ENCODE peak calls at places on chromosome 17, in eight cellular contexts. B is BE2C, I is HFF-Myc, F is H7, K is testis, T is aorta, J is left ventricle myocardium inferior, W is transverse colon. Y is an unnamed sample.

GRCh38 chr17:40542562-40543411 is 22.5 kb downstream of the CCR7 start:
- DNase-seq in K (peak; percentile 92), B (no peak), F (peak; percentile 53), J (peak; percentile 83), W (peak; percentile 73), T (peak; percentile 91), I (no peak), Y (peak; percentile 50)

GRCh38 chr17:70804161-70804560 is 634.8 kb downstream of the KCNJ2 start:
- DNase-seq in T (no peak), I (no peak), B (no peak), J (no peak), K (no peak), W (no peak), F (no peak), Y (peak; percentile 28)

GRCh38 chr17:82236142-82236971 is 7.5 kb downstream of the SLC16A3 start:
- DNase-seq in J (peak; percentile 67), B (peak; percentile 86), F (peak; percentile 96), T (peak; percentile 89), W (peak; percentile 80), I (no peak), K (peak; percentile 70), Y (peak; percentile 96)

GRCh38 chr17:73901661-73902415 is 257.6 kb upstream of the SDK2 start:
- DNase-seq in J (peak; percentile 57), T (no peak), K (peak; percentile 33), I (no peak), W (peak; percentile 72), B (peak; percentile 78), F (peak; percentile 87), Y (peak; percentile 25)

GRCh38 chr17:66446419-66446818 is 144.0 kb downstream of the PRKCA start:
- DNase-seq in W (no peak), F (no peak), J (no peak), T (no peak), K (no peak), B (no peak), I (no peak), Y (no peak)

GRCh38 chr17:7782237-7782636 is 51.8 kb upstream of the KDM6B start:
- DNase-seq in J (no peak), B (no peak), I (peak; percentile 5), F (no peak), W (no peak), T (no peak), K (no peak), Y (no peak)

GRCh38 chr17:28901866-28902818 is 737 bp downstream of the DHRS13 start:
- DNase-seq in J (peak; percentile 48), W (peak; percentile 65), K (peak; percentile 61), F (peak; percentile 87), I (no peak), B (peak; percentile 38), T (peak; percentile 80), Y (peak; percentile 62)

GRCh38 chr17:70808596-70808995 is 639.3 kb downstream of the KCNJ2 start:
- DNase-seq in T (no peak), F (no peak), K (no peak), J (no peak), I (no peak), B (peak; percentile 8), W (no peak), Y (no peak)

GRCh38 chr17:80358861-80359260 is 56.1 kb upstream of the ENDOV start:
- DNase-seq in J (no peak), B (no peak), T (peak; percentile 55), F (no peak), K (no peak), I (no peak), W (no peak), Y (no peak)

GRCh38 chr17:61461967-61462733 is 9.9 kb downstream of the TBX4 start:
- DNase-seq in I (no peak), F (peak; percentile 77), B (no peak), W (no peak), J (no peak), T (peak; percentile 77), K (no peak), Y (no peak)

GRCh38 chr17:18987862-18988545 is 16.6 kb downstream of the FAM83G start:
- DNase-seq in W (no peak), J (no peak), I (no peak), B (no peak), T (no peak), K (no peak), F (no peak), Y (no peak)

GRCh38 chr17:3761061-3761917 is 37.6 kb downstream of the HASPIN start:
- DNase-seq in J (no peak), T (no peak), K (no peak), W (no peak), I (peak; percentile 51), F (peak; percentile 28), B (no peak), Y (no peak)

GRCh38 chr17:80296221-80296620 is 35.6 kb downstream of the RNF213 start:
- DNase-seq in T (no peak), W (no peak), I (no peak), F (no peak), K (peak; percentile 77), J (peak; percentile 9), B (no peak), Y (no peak)

GRCh38 chr17:8147141-8147804 is 4.9 kb downstream of the PER1 start:
- DNase-seq in J (no peak), T (no peak), I (no peak), W (no peak), B (no peak), K (no peak), F (peak; percentile 29), Y (no peak)

GRCh38 chr17:47735536-47736011 is 2.5 kb downstream of the TBX21 start:
- DNase-seq in K (no peak), B (no peak), J (no peak), T (peak; percentile 36), W (no peak), I (no peak), F (no peak), Y (no peak)
- H3K4me3 ChIP-seq in K (no peak overlapping the region), B (no peak overlapping the region), J (no peak overlapping the region), T (no peak overlapping the region), W (no peak overlapping the region), I (no peak overlapping the region), F (no peak overlapping the region), Y (no peak overlapping the region)

GRCh38 chr17:63828936-63829335 is 1.5 kb upstream of the FTSJ3 start:
- DNase-seq in W (no peak), B (no peak), J (no peak), I (no peak), K (no peak), T (no peak), F (no peak), Y (no peak)
- H3K4me3 ChIP-seq in W (no peak overlapping the region), B (peak overlapping the region; percentile 94), J (peak overlapping the region; percentile 98), I (peak overlapping the region; percentile 97), K (no peak overlapping the region), T (no peak overlapping the region), F (no peak overlapping the region), Y (no peak overlapping the region)

DNA sequence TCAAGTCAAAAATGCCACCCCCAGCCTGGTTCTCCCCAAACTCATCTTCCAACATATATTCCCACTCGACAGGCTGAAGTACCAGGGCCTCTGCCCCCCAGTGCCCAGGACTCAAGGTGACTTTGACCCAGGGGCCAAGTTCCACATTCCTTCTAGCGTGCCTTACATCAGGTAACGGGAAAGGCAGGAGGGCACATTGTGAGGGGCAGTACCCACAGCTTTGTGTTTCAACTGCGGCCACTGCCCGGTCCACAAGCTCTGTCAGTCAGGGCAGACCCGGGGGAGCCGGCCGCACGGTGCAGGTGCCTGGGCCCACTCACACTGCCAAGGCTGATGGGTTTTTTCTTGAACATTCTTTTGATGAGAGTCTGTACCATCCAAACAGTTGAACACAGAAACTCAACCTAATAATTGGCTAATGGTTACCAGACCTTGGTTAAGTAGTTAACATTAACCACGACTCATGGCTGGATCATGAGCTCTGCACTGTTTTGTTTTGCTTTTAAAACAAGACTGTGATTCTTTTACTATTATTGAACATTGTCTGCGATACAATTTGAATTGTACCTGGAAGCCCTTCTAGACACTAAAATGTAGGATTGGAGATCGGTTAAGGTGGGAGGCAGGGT is 17.6 kb downstream of the ACE start:
- DNase-seq in J (no peak), F (no peak), B (no peak), K (no peak), W (no peak), T (no peak), I (no peak), Y (no peak)
- H3K4me3 ChIP-seq in J (no peak overlapping the region), F (no peak overlapping the region), B (no peak overlapping the region), K (no peak overlapping the region), W (no peak overlapping the region), T (no peak overlapping the region), I (no peak overlapping the region), Y (no peak overlapping the region)

GRCh38 chr17:68457539-68458259 is 403 bp upstream of the WIPI1 start:
- DNase-seq in I (peak; percentile 89), T (peak; percentile 99), B (peak; percentile 99), F (peak; percentile 99), J (peak; percentile 99), K (peak; percentile 99), W (peak; percentile 99), Y (peak; percentile 99)
- H3K4me3 ChIP-seq in I (peak overlapping the region; percentile 50), T (peak overlapping the region; percentile 44), B (peak overlapping the region; percentile 57), F (peak overlapping the region; percentile 45), J (peak overlapping the region; percentile 89), K (peak overlapping the region; percentile 75), W (peak overlapping the region; percentile 75), Y (no peak overlapping the region)

GRCh38 chr17:38454528-38454927 is 26.3 kb downstream of the ARHGAP23 start:
- DNase-seq in K (peak; percentile 77), F (peak; percentile 66), W (peak; percentile 55), T (peak; percentile 96), J (peak; percentile 91), B (peak; percentile 71), I (no peak), Y (peak; percentile 35)

GRCh38 chr17:38455288-38455915 is 27.1 kb downstream of the ARHGAP23 start:
- DNase-seq in W (no peak), J (no peak), K (no peak), T (no peak), I (no peak), B (peak; percentile 58), F (peak; percentile 71), Y (peak; percentile 6)

GRCh38 chr17:38457577-38458371 is 29.5 kb downstream of the ARHGAP23 start:
- DNase-seq in K (no peak), B (no peak), T (no peak), I (no peak), J (no peak), F (peak; percentile 38), W (no peak), Y (no peak)

GRCh38 chr17:38453951-38454421 is 25.7 kb downstream of the ARHGAP23 start:
- DNase-seq in K (peak; percentile 21), T (peak; percentile 84), I (no peak), W (no peak), J (no peak), F (peak; percentile 78), B (peak; percentile 57), Y (no peak)

DNA sequence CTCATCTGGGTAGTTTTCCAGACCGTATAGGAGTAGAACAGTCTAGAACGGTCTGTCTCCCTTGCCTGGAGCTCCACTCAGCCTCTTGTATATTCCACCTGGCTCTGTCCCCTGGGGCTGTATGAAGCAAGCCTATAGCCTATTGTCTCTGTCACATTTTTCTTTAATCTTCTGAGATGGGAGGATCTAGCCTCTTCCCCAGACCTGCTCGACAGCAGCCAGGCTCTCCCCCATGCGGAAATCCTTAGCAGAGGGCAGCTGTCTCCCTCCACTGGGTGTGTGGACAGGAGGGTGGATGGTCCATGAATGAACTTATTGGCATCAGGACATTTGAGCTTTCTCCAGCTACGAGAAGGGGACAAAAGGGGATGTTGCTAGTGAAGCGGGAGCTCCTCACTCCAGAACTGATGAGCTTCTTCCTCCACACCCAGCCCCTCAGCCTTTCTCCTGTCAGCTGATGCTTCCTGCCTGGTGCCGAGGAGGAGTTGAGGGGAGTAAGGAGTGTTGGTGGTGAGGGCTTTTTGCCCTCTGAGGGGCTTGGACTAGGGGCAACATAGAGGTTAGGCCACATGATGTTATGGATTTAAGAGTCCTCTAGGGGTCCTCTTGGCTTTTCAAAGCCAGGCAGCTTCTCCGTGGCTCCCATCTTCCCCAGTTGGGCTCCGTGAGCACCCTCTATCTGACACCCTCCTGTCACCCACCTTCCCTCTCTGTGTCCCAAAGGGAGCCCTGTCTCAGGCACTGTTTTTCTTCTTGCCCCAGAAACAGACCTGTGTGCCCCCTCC is 28.0 kb downstream of the ARHGAP23 start:
- DNase-seq in W (no peak), J (no peak), T (no peak), I (no peak), F (peak; percentile 62), B (no peak), K (peak; percentile 25), Y (no peak)
- H3K4me3 ChIP-seq in W (no peak overlapping the region), J (peak overlapping the region; percentile 69), T (no peak overlapping the region), I (peak overlapping the region; percentile 81), F (no peak overlapping the region), B (no peak overlapping the region), K (no peak overlapping the region), Y (no peak overlapping the region)

Y was measured in thyroid gland.